ENCODE peak calls at places on chromosome 3, in six cellular contexts. One of them, this sample, is unnamed.

GRCh38 chr3:125168711-125169410 is 43.7 kb downstream of the SLC12A8 start:
- DNase-seq in GM12878: no peak
- DNase-seq in breast epithelium: no peak
- DNase-seq in stomach: no peak
- DNase-seq in GM23338: no peak
- DNase-seq in suprapubic skin: peak; percentile 50
- DNase-seq in this sample: no peak

GRCh38 chr3:194316918-194317317 is 34.2 kb downstream of the CPN2 start:
- DNase-seq in GM12878: no peak
- DNase-seq in breast epithelium: no peak
- DNase-seq in stomach: no peak
- DNase-seq in GM23338: no peak
- DNase-seq in suprapubic skin: no peak
- DNase-seq in this sample: no peak

GRCh38 chr3:82163907-82164520 is 402.6 kb upstream of the GBE1 start:
- DNase-seq in GM12878: no peak
- DNase-seq in breast epithelium: no peak
- DNase-seq in stomach: no peak
- DNase-seq in GM23338: peak; percentile 73
- DNase-seq in suprapubic skin: no peak
- DNase-seq in this sample: no peak

GRCh38 chr3:125585595-125586223 is 9.6 kb downstream of the OSBPL11 start:
- DNase-seq in GM12878: no peak
- DNase-seq in breast epithelium: no peak
- DNase-seq in stomach: peak; percentile 62
- DNase-seq in GM23338: peak; percentile 86
- DNase-seq in suprapubic skin: no peak
- DNase-seq in this sample: no peak

GRCh38 chr3:148911597-148911996 is 46.5 kb downstream of the CPA3 start:
- DNase-seq in GM12878: no peak
- DNase-seq in breast epithelium: no peak
- DNase-seq in stomach: no peak
- DNase-seq in GM23338: no peak
- DNase-seq in suprapubic skin: no peak
- DNase-seq in this sample: no peak

GRCh38 chr3:144112437-144112836 is 140.8 kb downstream of the DIPK2A start:
- DNase-seq in GM12878: no peak
- DNase-seq in breast epithelium: no peak
- DNase-seq in stomach: no peak
- DNase-seq in GM23338: no peak
- DNase-seq in suprapubic skin: no peak
- DNase-seq in this sample: no peak

GRCh38 chr3:190701096-190701532 is 161.4 kb downstream of the GMNC start:
- DNase-seq in GM12878: no peak
- DNase-seq in breast epithelium: no peak
- DNase-seq in stomach: peak; percentile 65
- DNase-seq in GM23338: peak; percentile 66
- DNase-seq in suprapubic skin: no peak
- DNase-seq in this sample: peak; percentile 43

GRCh38 chr3:149765762-149766334 is 13.6 kb upstream of the COMMD2 start:
- DNase-seq in GM12878: no peak
- DNase-seq in breast epithelium: no peak
- DNase-seq in stomach: no peak
- DNase-seq in GM23338: peak; percentile 55
- DNase-seq in suprapubic skin: no peak
- DNase-seq in this sample: no peak

GRCh38 chr3:18097989-18098388 is 327.1 kb downstream of the SATB1 start:
- DNase-seq in GM12878: no peak
- DNase-seq in breast epithelium: no peak
- DNase-seq in stomach: no peak
- DNase-seq in GM23338: no peak
- DNase-seq in suprapubic skin: no peak
- DNase-seq in this sample: no peak

GRCh38 chr3:30502742-30503073 is 103.7 kb upstream of the TGFBR2 start:
- DNase-seq in GM12878: peak; percentile 12
- DNase-seq in breast epithelium: no peak
- DNase-seq in stomach: no peak
- DNase-seq in GM23338: no peak
- DNase-seq in suprapubic skin: no peak
- DNase-seq in this sample: no peak

GRCh38 chr3:39376929-39377634 is 6.1 kb upstream of the SLC25A38 start:
- DNase-seq in GM12878: no peak
- DNase-seq in breast epithelium: no peak
- DNase-seq in stomach: no peak
- DNase-seq in GM23338: peak; percentile 39
- DNase-seq in suprapubic skin: no peak
- DNase-seq in this sample: no peak

GRCh38 chr3:22887664-22888291 is 315.3 kb upstream of the UBE2E2 start:
- DNase-seq in GM12878: no peak
- DNase-seq in breast epithelium: no peak
- DNase-seq in stomach: no peak
- DNase-seq in GM23338: peak; percentile 66
- DNase-seq in suprapubic skin: no peak
- DNase-seq in this sample: peak; percentile 1

GRCh38 chr3:117463276-117463675 is 753.7 kb downstream of the TUSC7 start:
- DNase-seq in GM12878: no peak
- DNase-seq in breast epithelium: no peak
- DNase-seq in stomach: no peak
- DNase-seq in GM23338: no peak
- DNase-seq in suprapubic skin: no peak
- DNase-seq in this sample: no peak

GRCh38 chr3:138381413-138381901 is 33.1 kb downstream of the MRAS start:
- DNase-seq in GM12878: no peak
- DNase-seq in breast epithelium: no peak
- DNase-seq in stomach: no peak
- DNase-seq in GM23338: no peak
- DNase-seq in suprapubic skin: no peak
- DNase-seq in this sample: no peak

GRCh38 chr3:138383715-138384114 is 35.3 kb downstream of the MRAS start:
- DNase-seq in GM12878: no peak
- DNase-seq in breast epithelium: no peak
- DNase-seq in stomach: no peak
- DNase-seq in GM23338: no peak
- DNase-seq in suprapubic skin: no peak
- DNase-seq in this sample: no peak

GRCh38 chr3:138384971-138385370 is 36.6 kb downstream of the MRAS start:
- DNase-seq in GM12878: no peak
- DNase-seq in breast epithelium: no peak
- DNase-seq in stomach: no peak
- DNase-seq in GM23338: no peak
- DNase-seq in suprapubic skin: no peak
- DNase-seq in this sample: no peak

GRCh38 chr3:138378990-138379389 is 30.6 kb downstream of the MRAS start:
- DNase-seq in GM12878: no peak
- DNase-seq in breast epithelium: no peak
- DNase-seq in stomach: no peak
- DNase-seq in GM23338: no peak
- DNase-seq in suprapubic skin: no peak
- DNase-seq in this sample: no peak

DNA sequence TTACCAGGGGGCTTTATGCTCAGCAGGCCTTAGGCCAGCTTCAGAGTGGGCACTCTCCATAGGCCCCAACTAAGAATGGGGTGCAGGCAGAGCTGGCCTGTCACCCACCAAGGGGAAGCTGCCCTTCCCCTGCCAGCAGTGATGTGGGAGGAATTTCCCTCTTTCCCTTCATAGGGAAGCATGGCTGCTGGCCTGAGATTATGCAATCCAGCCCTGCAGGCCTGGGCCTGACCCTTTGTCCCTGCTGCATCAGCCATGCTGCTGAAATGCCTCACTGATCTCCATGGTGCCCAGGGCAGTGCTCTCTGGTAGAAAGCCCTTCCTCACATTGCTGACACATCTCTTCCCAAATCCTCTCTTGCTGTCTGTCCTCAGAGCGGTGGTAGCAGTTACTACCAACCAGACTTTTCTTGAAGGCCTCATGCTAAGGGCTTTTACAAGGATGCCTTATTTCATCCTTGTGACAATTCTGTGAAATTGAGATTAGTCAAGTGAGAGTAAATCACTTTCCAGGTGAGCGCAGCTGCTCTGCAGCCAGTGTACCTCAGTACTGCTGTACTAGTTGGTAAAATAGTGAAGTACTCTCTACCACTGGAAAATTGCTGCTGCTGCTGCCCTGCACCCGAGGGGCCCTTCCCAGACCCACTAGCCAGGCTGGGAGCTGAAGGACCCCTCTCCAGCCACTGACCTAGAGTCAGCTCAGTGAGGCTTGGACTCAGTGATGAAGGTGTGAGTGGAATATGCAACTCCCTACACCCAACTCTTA is 33.8 kb downstream of the MRAS start:
- DNase-seq in GM12878: no peak
- DNase-seq in breast epithelium: peak; percentile 59
- DNase-seq in stomach: peak; percentile 28
- DNase-seq in GM23338: no peak
- DNase-seq in suprapubic skin: no peak
- DNase-seq in this sample: no peak
- TF ChIP-seq POLR2AphosphoS5 in GM12878: no peak
- TF ChIP-seq POLR2AphosphoS5 in breast epithelium: peak; percentile 62
- TF ChIP-seq POLR2AphosphoS5 in stomach: peak; percentile 28
- TF ChIP-seq POLR2AphosphoS5 in GM23338: no peak
- TF ChIP-seq POLR2AphosphoS5 in suprapubic skin: no peak
- TF ChIP-seq POLR2AphosphoS5 in this sample: no peak

GRCh38 chr3:37067577-37067976 is 74.3 kb downstream of the MLH1 start:
- DNase-seq in GM12878: no peak
- DNase-seq in breast epithelium: no peak
- DNase-seq in stomach: no peak
- DNase-seq in GM23338: no peak
- DNase-seq in suprapubic skin: no peak
- DNase-seq in this sample: no peak

GRCh38 chr3:37068031-37068430 is 74.7 kb downstream of the MLH1 start:
- DNase-seq in GM12878: no peak
- DNase-seq in breast epithelium: no peak
- DNase-seq in stomach: no peak
- DNase-seq in GM23338: no peak
- DNase-seq in suprapubic skin: no peak
- DNase-seq in this sample: no peak

DNA sequence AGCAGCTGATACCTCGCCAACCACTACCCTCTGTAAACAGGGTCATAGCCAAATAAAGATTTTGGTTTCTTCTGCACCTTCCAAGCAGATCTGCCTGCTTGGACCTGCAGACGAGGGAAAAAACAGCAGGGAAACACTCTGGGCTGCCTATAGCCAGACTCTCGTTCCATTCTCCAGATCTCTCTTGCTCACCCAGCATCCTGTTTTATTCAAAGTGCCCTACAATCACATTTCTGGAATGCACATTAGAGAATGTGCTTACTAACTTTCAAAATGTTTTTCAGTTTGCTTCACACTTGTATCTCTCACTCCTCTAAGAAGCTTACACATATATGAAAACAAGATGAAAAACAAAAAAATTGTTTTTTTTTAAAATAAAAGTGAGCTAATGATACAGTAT is 71.4 kb downstream of the MLH1 start:
- DNase-seq in GM12878: no peak
- DNase-seq in breast epithelium: no peak
- DNase-seq in stomach: no peak
- DNase-seq in GM23338: no peak
- DNase-seq in suprapubic skin: no peak
- DNase-seq in this sample: no peak
- H3K36me3 ChIP-seq in GM12878: peaks cover 6% of the 10 kb centered on the region
- H3K36me3 ChIP-seq in breast epithelium: no peaks in the 10 kb centered on the region
- H3K36me3 ChIP-seq in stomach: peaks cover 59% of the 10 kb centered on the region
- H3K36me3 ChIP-seq in GM23338: no peaks in the 10 kb centered on the region
- H3K36me3 ChIP-seq in suprapubic skin: peaks cover 48% of the 10 kb centered on the region
- H3K36me3 ChIP-seq in this sample: no peaks in the 10 kb centered on the region

GRCh38 chr3:33798418-33799201 is at the start of gene PDCD6IP:
- DNase-seq in GM12878: peak; percentile 74
- DNase-seq in breast epithelium: peak; percentile 91
- DNase-seq in stomach: peak; percentile 93
- DNase-seq in GM23338: peak; percentile 94
- DNase-seq in suprapubic skin: peak; percentile 96
- DNase-seq in this sample: peak; percentile 71
- TF ChIP-seq POLR2AphosphoS5 in GM12878: peak; percentile 98
- TF ChIP-seq POLR2AphosphoS5 in breast epithelium: peak; percentile 87
- TF ChIP-seq POLR2AphosphoS5 in stomach: peak; percentile 99
- TF ChIP-seq POLR2AphosphoS5 in GM23338: peak; percentile 94
- TF ChIP-seq POLR2AphosphoS5 in suprapubic skin: no peak
- TF ChIP-seq POLR2AphosphoS5 in this sample: peak; percentile 91

DNA sequence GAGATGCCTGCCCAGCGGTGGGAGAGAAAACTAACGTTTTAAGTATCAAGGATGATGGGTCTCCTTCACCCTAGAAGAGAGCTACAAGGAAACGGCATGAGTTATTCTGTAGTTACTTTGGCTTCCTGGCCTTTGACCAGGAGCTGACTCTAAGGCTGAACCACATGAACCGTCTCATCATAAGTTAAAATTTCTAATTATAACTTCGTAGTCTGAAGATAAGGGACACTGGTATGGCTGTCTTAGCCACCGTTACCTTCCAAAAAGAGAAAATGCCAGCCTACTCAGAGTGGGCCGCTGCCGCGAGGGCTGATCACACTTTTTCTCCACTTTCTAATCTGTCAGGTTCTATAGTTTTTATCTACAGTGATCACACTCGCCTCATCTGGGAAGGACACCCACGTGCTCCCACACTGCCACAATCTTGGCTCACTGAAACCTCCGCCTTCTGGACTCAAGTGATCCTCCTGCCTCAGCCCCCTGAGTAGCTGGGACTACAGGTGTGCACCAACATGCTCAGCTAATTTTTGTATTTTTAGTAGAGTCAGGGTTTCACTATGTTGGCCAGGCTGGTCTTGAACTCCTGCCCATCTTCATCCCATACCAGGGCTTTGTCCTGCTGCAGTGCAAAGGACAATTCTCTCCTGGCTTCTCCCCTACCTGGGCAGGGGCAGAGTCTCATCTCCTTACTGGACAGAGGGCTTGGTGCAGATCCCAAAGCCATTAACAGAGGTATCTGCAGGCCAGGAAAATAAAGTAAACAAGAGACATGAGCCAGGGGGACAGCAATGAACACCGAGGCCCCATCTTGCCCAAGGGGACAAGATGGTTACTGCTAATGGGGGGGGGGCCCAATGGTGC is 73.4 kb downstream of the RFTN1 start:
- DNase-seq in GM12878: no peak
- DNase-seq in breast epithelium: no peak
- DNase-seq in stomach: no peak
- DNase-seq in GM23338: no peak
- DNase-seq in suprapubic skin: no peak
- DNase-seq in this sample: no peak
- H3K36me3 ChIP-seq in GM12878: no peaks in the 10 kb centered on the region
- H3K36me3 ChIP-seq in breast epithelium: no peaks in the 10 kb centered on the region
- H3K36me3 ChIP-seq in stomach: no peaks in the 10 kb centered on the region
- H3K36me3 ChIP-seq in GM23338: no peaks in the 10 kb centered on the region
- H3K36me3 ChIP-seq in suprapubic skin: no peaks in the 10 kb centered on the region
- H3K36me3 ChIP-seq in this sample: no peaks in the 10 kb centered on the region

This sample was measured in Panc1.